ENCODE peak calls at places on chromosomes 1 and 21, in four cellular contexts. One of them, this sample, is unnamed.

GRCh38 chr1:43293171-43293570 is 7.6 kb upstream of the TIE1 start:
- DNase-seq in upper lobe of right lung: no peak
- DNase-seq in ovary: no peak
- DNase-seq in AG10803: no peak
- DNase-seq in this sample: no peak

GRCh38 chr1:197841828-197842573 is 60.4 kb upstream of the C1orf53 start:
- DNase-seq in upper lobe of right lung: no peak
- DNase-seq in ovary: no peak
- DNase-seq in AG10803: peak
- DNase-seq in this sample: peak

GRCh38 chr1:92619466-92620189 is 132.9 kb upstream of the GFI1 start:
- DNase-seq in upper lobe of right lung: no peak
- DNase-seq in ovary: no peak
- DNase-seq in AG10803: no peak
- DNase-seq in this sample: no peak

GRCh38 chr1:39130297-39130696 is 74.2 kb upstream of the MACF1 start:
- DNase-seq in upper lobe of right lung: no peak
- DNase-seq in ovary: no peak
- DNase-seq in AG10803: peak
- DNase-seq in this sample: peak

GRCh38 chr1:55081188-55081904 is 42.0 kb downstream of the PCSK9 start:
- DNase-seq in upper lobe of right lung: no peak
- DNase-seq in ovary: no peak
- DNase-seq in AG10803: peak
- DNase-seq in this sample: peak

GRCh38 chr1:226104671-226105121 is 42.2 kb downstream of the H3-3A start:
- DNase-seq in upper lobe of right lung: no peak
- DNase-seq in ovary: no peak
- DNase-seq in AG10803: no peak
- DNase-seq in this sample: no peak

GRCh38 chr1:16204634-16205332 is 7.7 kb downstream of the ARHGEF19 start:
- DNase-seq in upper lobe of right lung: peak
- DNase-seq in ovary: peak
- DNase-seq in AG10803: no peak
- DNase-seq in this sample: peak

GRCh38 chr1:170663441-170664282 is at the start of gene PRRX1:
- DNase-seq in upper lobe of right lung: no peak
- DNase-seq in ovary: peak
- DNase-seq in AG10803: peak
- DNase-seq in this sample: peak

GRCh38 chr1:102105931-102106550 is 109.3 kb upstream of the OLFM3 start:
- DNase-seq in upper lobe of right lung: no peak
- DNase-seq in ovary: no peak
- DNase-seq in AG10803: no peak
- DNase-seq in this sample: no peak

GRCh38 chr21:27346041-27346448 is 379.2 kb upstream of the ADAMTS5 start:
- DNase-seq in upper lobe of right lung: no peak
- DNase-seq in ovary: no peak
- DNase-seq in AG10803: peak
- DNase-seq in this sample: no peak

GRCh38 chr21:17903929-17904639 is 84.9 kb upstream of the C21orf91 start:
- DNase-seq in upper lobe of right lung: no peak
- DNase-seq in ovary: no peak
- DNase-seq in AG10803: peak
- DNase-seq in this sample: no peak

GRCh38 chr1:220313576-220313975 is 41.3 kb upstream of the RAB3GAP2 start:
- DNase-seq in upper lobe of right lung: no peak
- DNase-seq in ovary: no peak
- DNase-seq in AG10803: no peak
- DNase-seq in this sample: no peak

GRCh38 chr1:61055110-61055614 is 27.2 kb upstream of the NFIA start:
- DNase-seq in upper lobe of right lung: no peak
- DNase-seq in ovary: no peak
- DNase-seq in AG10803: no peak
- DNase-seq in this sample: peak

GRCh38 chr1:212377644-212378043 is 37.0 kb downstream of the PACC1 start:
- DNase-seq in upper lobe of right lung: no peak
- DNase-seq in ovary: no peak
- DNase-seq in AG10803: no peak
- DNase-seq in this sample: no peak

GRCh38 chr1:151372411-151372934 is at the start of gene SELENBP1:
- DNase-seq in upper lobe of right lung: peak
- DNase-seq in ovary: peak
- DNase-seq in AG10803: peak
- DNase-seq in this sample: peak

GRCh38 chr1:34684246-34684645 is 70.6 kb upstream of the GJB5 start:
- DNase-seq in upper lobe of right lung: no peak
- DNase-seq in ovary: no peak
- DNase-seq in AG10803: no peak
- DNase-seq in this sample: no peak

GRCh38 chr1:221045842-221046831 is 166.9 kb downstream of the HLX start:
- DNase-seq in upper lobe of right lung: no peak
- DNase-seq in ovary: no peak
- DNase-seq in AG10803: peak
- DNase-seq in this sample: peak

GRCh38 chr1:39816431-39817090 is 27.9 kb upstream of the BMP8B start:
- DNase-seq in upper lobe of right lung: peak
- DNase-seq in ovary: peak
- DNase-seq in AG10803: peak
- DNase-seq in this sample: peak

GRCh38 chr1:16237343-16237830 is 404 bp upstream of the CPLANE2 start:
- DNase-seq in upper lobe of right lung: no peak
- DNase-seq in ovary: no peak
- DNase-seq in AG10803: peak
- DNase-seq in this sample: no peak

GRCh38 chr1:35448344-35448801 is 108.8 kb downstream of the KIAA0319L start:
- DNase-seq in upper lobe of right lung: no peak
- DNase-seq in ovary: no peak
- DNase-seq in AG10803: peak
- DNase-seq in this sample: peak

GRCh38 chr1:20430355-20431290 is 55.4 kb downstream of the CAMK2N1 start:
- DNase-seq in upper lobe of right lung: no peak
- DNase-seq in ovary: no peak
- DNase-seq in AG10803: no peak
- DNase-seq in this sample: peak

GRCh38 chr1:172895050-172895460 is 155.7 kb downstream of the TNFSF18 start:
- DNase-seq in upper lobe of right lung: no peak
- DNase-seq in ovary: no peak
- DNase-seq in AG10803: no peak
- DNase-seq in this sample: peak

GRCh38 chr1:3313579-3313955 is 140.9 kb upstream of the ARHGEF16 start:
- DNase-seq in upper lobe of right lung: peak
- DNase-seq in ovary: peak
- DNase-seq in AG10803: peak
- DNase-seq in this sample: peak

GRCh38 chr1:171965802-171966201 is 124.5 kb downstream of the DNM3 start:
- DNase-seq in upper lobe of right lung: no peak
- DNase-seq in ovary: no peak
- DNase-seq in AG10803: peak
- DNase-seq in this sample: no peak

GRCh38 chr1:50348449-50349241 is 74.6 kb downstream of the DMRTA2 start:
- DNase-seq in upper lobe of right lung: no peak
- DNase-seq in ovary: peak
- DNase-seq in AG10803: peak
- DNase-seq in this sample: peak

GRCh38 chr1:116232989-116233514 is 121.9 kb downstream of the MAB21L3 start:
- DNase-seq in upper lobe of right lung: no peak
- DNase-seq in ovary: no peak
- DNase-seq in AG10803: no peak
- DNase-seq in this sample: peak

GRCh38 chr1:25431495-25432363 is 1.0 kb downstream of the MACO1 start:
- DNase-seq in upper lobe of right lung: no peak
- DNase-seq in ovary: peak
- DNase-seq in AG10803: peak
- DNase-seq in this sample: peak

DNA sequence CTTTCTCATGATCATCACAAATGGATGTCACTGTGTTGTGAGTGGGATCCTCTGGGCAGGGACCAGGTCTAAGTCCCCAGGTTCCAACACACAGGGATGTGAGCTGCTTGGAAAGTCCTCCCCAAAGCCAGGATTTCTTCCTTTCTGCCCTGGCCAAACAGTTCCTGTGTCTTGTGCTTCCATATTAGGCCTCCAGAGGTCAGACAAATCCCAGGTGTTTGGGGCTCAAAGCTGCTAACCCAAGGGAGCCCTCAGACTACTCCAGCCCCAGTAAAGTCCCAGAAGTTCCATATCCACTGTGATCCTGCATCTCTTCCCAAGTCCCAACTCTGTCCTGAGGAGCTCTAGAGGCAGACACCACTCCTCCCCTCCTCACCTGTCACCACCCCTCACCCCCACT is 27.7 kb upstream of the MAGOH start:
- DNase-seq in upper lobe of right lung: no peak
- DNase-seq in ovary: no peak
- DNase-seq in AG10803: no peak
- DNase-seq in this sample: peak
- TF ChIP-seq CTCF in upper lobe of right lung: no peak
- TF ChIP-seq CTCF in ovary: no peak
- TF ChIP-seq CTCF in AG10803: peak
- TF ChIP-seq CTCF in this sample: no peak

DNA sequence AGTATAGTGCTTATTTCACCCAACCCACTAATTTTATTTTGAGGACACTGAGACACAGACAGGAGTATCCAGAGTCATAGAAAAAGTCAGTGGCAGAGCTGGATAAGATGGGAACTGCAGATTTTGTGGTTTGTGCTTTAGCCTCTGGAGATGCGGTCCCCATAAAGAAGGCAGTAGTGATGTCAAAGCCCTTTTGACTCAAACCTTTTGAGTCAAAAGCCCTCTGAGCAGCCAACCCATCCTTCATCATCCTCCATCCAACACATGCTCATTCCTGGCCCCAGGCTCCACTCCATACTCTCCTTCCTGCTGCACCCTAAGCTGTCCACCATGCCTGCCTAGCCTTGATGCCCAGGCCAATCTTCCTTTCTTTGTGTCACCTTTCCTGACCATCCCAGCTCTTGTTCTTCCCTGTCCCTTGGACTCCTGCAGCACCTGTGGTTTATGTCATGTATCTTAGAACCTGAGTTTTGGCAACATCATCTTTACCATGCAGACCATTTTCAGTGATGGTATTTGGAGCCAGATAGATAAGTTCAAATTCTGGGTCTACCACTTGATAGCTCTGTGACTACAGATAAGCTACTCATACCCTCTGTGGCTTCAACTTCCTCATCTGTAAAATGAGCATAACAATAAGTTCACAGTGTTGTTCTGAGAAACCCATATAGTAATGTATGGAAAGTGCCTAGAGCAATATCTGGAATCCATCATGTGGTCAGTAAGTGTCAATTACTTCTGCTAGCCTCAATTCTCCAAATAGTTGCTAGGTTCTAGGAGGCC is 20.1 kb downstream of the SLAMF1 start:
- DNase-seq in upper lobe of right lung: no peak
- DNase-seq in ovary: no peak
- DNase-seq in AG10803: no peak
- DNase-seq in this sample: no peak
- H3K4me3 ChIP-seq in upper lobe of right lung: no peak
- H3K4me3 ChIP-seq in ovary: no peak
- H3K4me3 ChIP-seq in AG10803: no peak
- H3K4me3 ChIP-seq in this sample: no peak

GRCh38 chr1:203082571-203083462 is 3.0 kb downstream of the MYOG start:
- DNase-seq in upper lobe of right lung: no peak
- DNase-seq in ovary: no peak
- DNase-seq in AG10803: no peak
- DNase-seq in this sample: no peak

GRCh38 chr1:203084588-203085527 is 954 bp downstream of the MYOG start:
- DNase-seq in upper lobe of right lung: no peak
- DNase-seq in ovary: no peak
- DNase-seq in AG10803: no peak
- DNase-seq in this sample: no peak

GRCh38 chr1:203085528-203086406 is at the start of gene MYOG:
- DNase-seq in upper lobe of right lung: no peak
- DNase-seq in ovary: no peak
- DNase-seq in AG10803: no peak
- DNase-seq in this sample: no peak

GRCh38 chr1:203081465-203082355 is 4.1 kb downstream of the MYOG start:
- DNase-seq in upper lobe of right lung: no peak
- DNase-seq in ovary: no peak
- DNase-seq in AG10803: no peak
- DNase-seq in this sample: no peak

DNA sequence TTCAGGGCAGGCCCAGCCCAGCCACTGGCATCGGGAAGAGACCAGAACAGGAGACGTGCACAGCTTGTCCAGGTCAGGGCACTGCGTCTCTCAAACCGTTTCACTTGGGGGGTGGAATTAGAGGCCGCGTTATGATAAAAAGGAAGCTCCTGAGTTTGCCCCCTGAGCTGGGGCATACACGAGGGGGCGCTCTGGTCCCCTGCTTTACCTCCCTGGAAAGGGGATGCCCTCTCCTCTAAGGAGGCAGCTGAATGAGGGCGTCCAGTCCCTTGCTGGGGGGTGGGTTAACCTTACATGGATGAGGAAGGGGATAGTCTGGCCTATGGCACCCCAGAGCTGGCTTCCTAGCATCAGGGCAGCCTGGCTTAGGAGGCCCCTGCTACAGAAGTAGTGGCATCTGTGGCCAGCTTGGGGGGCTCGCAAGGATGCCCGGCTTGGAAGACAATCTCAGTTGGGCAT is 2.3 kb downstream of the MYOG start:
- DNase-seq in upper lobe of right lung: no peak
- DNase-seq in ovary: no peak
- DNase-seq in AG10803: no peak
- DNase-seq in this sample: no peak
- TF ChIP-seq CTCF in upper lobe of right lung: no peak
- TF ChIP-seq CTCF in ovary: no peak
- TF ChIP-seq CTCF in AG10803: no peak
- TF ChIP-seq CTCF in this sample: no peak

GRCh38 chr1:154353460-154353904 is 28.2 kb downstream of the ATP8B2 start:
- DNase-seq in upper lobe of right lung: no peak
- DNase-seq in ovary: no peak
- DNase-seq in AG10803: peak
- DNase-seq in this sample: peak
- H3K4me3 ChIP-seq in upper lobe of right lung: peak
- H3K4me3 ChIP-seq in ovary: no peak
- H3K4me3 ChIP-seq in AG10803: no peak
- H3K4me3 ChIP-seq in this sample: peak

DNA sequence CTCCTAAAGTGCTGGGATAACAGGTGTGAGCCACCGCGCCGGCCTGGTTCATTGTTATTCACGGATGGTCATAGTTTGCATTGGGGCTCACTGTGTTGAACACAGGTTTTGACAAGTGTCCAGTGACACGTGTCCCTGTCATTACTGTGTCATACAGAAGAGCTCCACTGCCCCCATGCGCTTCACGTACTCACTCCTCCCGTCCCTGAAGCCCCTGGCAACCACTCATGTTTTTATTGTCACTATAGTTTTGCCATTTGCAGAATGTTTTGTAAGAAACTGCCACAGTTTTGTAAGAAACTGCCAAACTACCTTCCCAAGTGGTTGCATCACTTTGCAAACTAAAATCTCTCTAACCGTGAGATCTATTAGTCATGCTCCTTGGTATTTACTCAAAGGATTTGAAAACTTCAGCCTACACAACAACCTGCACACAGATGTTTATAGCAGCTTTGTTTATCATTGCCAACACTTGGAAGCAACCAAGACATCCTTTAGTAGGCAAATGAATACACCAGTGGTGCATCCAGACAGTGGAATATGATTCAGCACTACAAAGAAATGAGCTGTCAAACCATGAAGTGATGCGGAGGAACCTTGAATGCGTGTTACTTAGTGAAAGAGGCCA is 163.2 kb upstream of the COL6A1 start:
- DNase-seq in upper lobe of right lung: no peak
- DNase-seq in ovary: no peak
- DNase-seq in AG10803: peak
- DNase-seq in this sample: peak
- TF ChIP-seq CTCF in upper lobe of right lung: no peak
- TF ChIP-seq CTCF in ovary: no peak
- TF ChIP-seq CTCF in AG10803: no peak
- TF ChIP-seq CTCF in this sample: no peak

This sample was measured in fibroblast of villous mesenchyme.